ENCODE peak calls at places on chromosomes 6 and 20, in five cellular contexts. V is PC-3, T is GM23338, R is HCT116, B is GM23248. P is an unnamed sample. For H3K9me2, the result is how much of the 10 kb centered on the place peaks cover.

GRCh38 chr6:106360410-106360988 is at the start of gene CRYBG1:
- DNase-seq in V (peak), T (peak), R (peak), B (peak), P (peak)

GRCh38 chr6:142510217-142510616 is 208.4 kb downstream of the ADGRG6 start:
- DNase-seq in V (no peak), T (no peak), R (no peak), B (no peak), P (no peak)

GRCh38 chr20:44309763-44310663 is 989 bp downstream of the FITM2 start:
- DNase-seq in V (peak), T (peak), R (no peak), B (peak), P (peak)

GRCh38 chr20:19699132-19699971 is 58.7 kb upstream of the RIN2 start:
- DNase-seq in V (peak), T (no peak), R (peak), B (peak), P (no peak)

GRCh38 chr6:8905647-8906231 is 470.4 kb upstream of the SLC35B3 start:
- DNase-seq in V (no peak), T (no peak), R (no peak), B (no peak), P (no peak)

GRCh38 chr6:56693246-56693607 is 50.5 kb upstream of the DST start:
- DNase-seq in V (peak), T (no peak), R (no peak), B (peak), P (no peak)

GRCh38 chr6:75748743-75749538 is at the start of gene MYO6:
- DNase-seq in V (peak), T (peak), R (no peak), B (peak), P (peak)

GRCh38 chr6:84763397-84764331 is 734 bp downstream of the TBX18 start:
- DNase-seq in V (no peak), T (peak), R (peak), B (peak), P (no peak)

GRCh38 chr6:158468666-158469065 is 91.2 kb upstream of the TMEM181 start:
- DNase-seq in V (peak), T (peak), R (no peak), B (no peak), P (no peak)

GRCh38 chr6:140436023-140436811 is 1061.8 kb upstream of the CITED2 start:
- DNase-seq in V (no peak), T (peak), R (no peak), B (peak), P (no peak)

GRCh38 chr6:16374796-16375195 is 136.4 kb downstream of the GMPR start:
- DNase-seq in V (no peak), T (no peak), R (no peak), B (no peak), P (no peak)

GRCh38 chr20:50624351-50625016 is 66.9 kb downstream of the RIPOR3 start:
- DNase-seq in V (peak), T (no peak), R (no peak), B (no peak), P (peak)

GRCh38 chr6:125974214-125974866 is 12.0 kb upstream of the TRMT11 start:
- DNase-seq in V (peak), T (peak), R (peak), B (peak), P (peak)

GRCh38 chr6:134245041-134245440 is 72.9 kb downstream of the SGK1 start:
- DNase-seq in V (peak), T (no peak), R (no peak), B (peak), P (no peak)

GRCh38 chr6:111580826-111581505 is 24.7 kb downstream of the TRAF3IP2 start:
- DNase-seq in V (no peak), T (peak), R (no peak), B (peak), P (no peak)

GRCh38 chr6:77609106-77609505 is 43.7 kb upstream of the MEI4 start:
- DNase-seq in V (no peak), T (no peak), R (no peak), B (no peak), P (no peak)

GRCh38 chr20:43539975-43540672 is 18.7 kb upstream of the SGK2 start:
- DNase-seq in V (no peak), T (no peak), R (no peak), B (no peak), P (no peak)

GRCh38 chr20:61744691-61745396 is 320.8 kb downstream of the TAF4 start:
- DNase-seq in V (no peak), T (no peak), R (no peak), B (peak), P (no peak)

GRCh38 chr20:1499528-1500420 is 8.6 kb upstream of the SIRPB2 start:
- DNase-seq in V (peak), T (no peak), R (no peak), B (no peak), P (no peak)

GRCh38 chr6:41262401-41262800 is 24.1 kb downstream of the TREM1 start:
- DNase-seq in V (no peak), T (no peak), R (no peak), B (no peak), P (no peak)

GRCh38 chr20:10093087-10093591 is 58.4 kb downstream of the ANKEF1 start:
- DNase-seq in V (peak), T (no peak), R (no peak), B (peak), P (no peak)

GRCh38 chr6:33661118-33661838 is 40.2 kb downstream of the ITPR3 start:
- DNase-seq in V (no peak), T (no peak), R (no peak), B (no peak), P (no peak)

GRCh38 chr20:11076434-11076833 is 402.6 kb upstream of the JAG1 start:
- DNase-seq in V (no peak), T (no peak), R (no peak), B (no peak), P (no peak)

GRCh38 chr6:54879188-54879985 is 32.8 kb downstream of the FAM83B start:
- DNase-seq in V (no peak), T (no peak), R (no peak), B (no peak), P (no peak)

GRCh38 chr6:31186052-31186734 is 15.7 kb upstream of the POU5F1 start:
- DNase-seq in V (no peak), T (no peak), R (no peak), B (no peak), P (no peak)

GRCh38 chr6:25248100-25248499 is 31.1 kb upstream of the CARMIL1 start:
- DNase-seq in V (peak), T (no peak), R (no peak), B (peak), P (no peak)

GRCh38 chr6:26553739-26554668 is 15.8 kb downstream of the HMGN4 start:
- DNase-seq in V (peak), T (peak), R (peak), B (peak), P (peak)

GRCh38 chr6:13427346-13427745 is 60.1 kb downstream of the GFOD1 start:
- DNase-seq in V (no peak), T (no peak), R (no peak), B (no peak), P (no peak)

GRCh38 chr6:9250852-9251251 is 815.5 kb upstream of the SLC35B3 start:
- DNase-seq in V (peak), T (peak), R (peak), B (peak), P (peak)

GRCh38 chr20:22931653-22932052 is 103.5 kb upstream of the SSTR4 start:
- DNase-seq in V (no peak), T (no peak), R (no peak), B (no peak), P (no peak)

GRCh38 chr6:31353508-31353907 is 3.5 kb downstream of the HLA-B start:
- DNase-seq in V (no peak), T (no peak), R (no peak), B (no peak), P (no peak)

GRCh38 chr6:161949531-161949930 is 675.7 kb upstream of the AGPAT4 start:
- DNase-seq in V (no peak), T (no peak), R (no peak), B (peak), P (no peak)

GRCh38 chr6:75751443-75751842 is 2.4 kb downstream of the MYO6 start:
- DNase-seq in V (peak), T (no peak), R (no peak), B (peak), P (no peak)

GRCh38 chr6:107046316-107046715 is 18.3 kb downstream of the MTRES1 start:
- DNase-seq in V (no peak), T (no peak), R (no peak), B (no peak), P (no peak)

GRCh38 chr6:92888316-92888715 is 531.0 kb downstream of the EPHA7 start:
- DNase-seq in V (no peak), T (no peak), R (no peak), B (no peak), P (no peak)

GRCh38 chr20:53828673-53829085 is 235.0 kb upstream of the ZNF217 start:
- DNase-seq in V (peak), T (peak), R (peak), B (peak), P (peak)

GRCh38 chr6:286681-287499 is 5.4 kb upstream of the DUSP22 start:
- DNase-seq in V (no peak), T (no peak), R (no peak), B (no peak), P (peak)

GRCh38 chr20:4714818-4715217 is 6.9 kb upstream of the PRND start:
- DNase-seq in V (no peak), T (no peak), R (no peak), B (no peak), P (no peak)
- H3K9me2 ChIP-seq in V (under half), T (under half), R (under half), B (under half), P (under half)

DNA sequence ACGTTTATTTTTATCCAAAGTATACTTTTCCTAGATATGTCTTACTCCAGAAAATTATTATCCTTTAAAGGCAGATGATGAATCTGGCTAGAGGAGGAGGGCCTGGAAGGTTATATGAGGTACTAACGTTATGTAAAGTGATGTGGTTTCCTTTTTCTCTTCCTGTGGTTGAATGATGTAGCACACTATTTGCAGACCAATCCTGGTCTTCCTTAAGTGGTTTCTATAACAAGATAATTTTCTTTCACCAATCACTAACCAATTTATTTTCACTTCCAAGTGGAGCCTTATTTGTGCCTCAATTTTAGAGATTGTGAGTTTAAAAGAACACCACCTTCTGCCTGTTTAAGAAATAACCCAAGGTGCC is 154.6 kb upstream of the SOX4 start:
- DNase-seq in V (peak), T (no peak), R (no peak), B (peak), P (no peak)
- TF ChIP-seq EZH2phosphoT487 in V (no peak), T (no peak), R (no peak), B (no peak), P (no peak)

GRCh38 chr20:3172126-3172932 is 1.0 kb downstream of the LZTS3 start:
- DNase-seq in V (no peak), T (no peak), R (no peak), B (no peak), P (no peak)
- H3K9me2 ChIP-seq in V (under half), T (under half), R (under half), B (under half), P (under half)

GRCh38 chr20:6906871-6907270 is 139.4 kb downstream of the BMP2 start:
- DNase-seq in V (no peak), T (no peak), R (no peak), B (no peak), P (no peak)

GRCh38 chr20:6909608-6910007 is 142.1 kb downstream of the BMP2 start:
- DNase-seq in V (no peak), T (no peak), R (no peak), B (no peak), P (no peak)

GRCh38 chr20:6908673-6909072 is 141.2 kb downstream of the BMP2 start:
- DNase-seq in V (no peak), T (peak), R (no peak), B (no peak), P (no peak)
- TF ChIP-seq EZH2phosphoT487 in V (no peak), T (no peak), R (no peak), B (no peak), P (no peak)

GRCh38 chr6:168157272-168158007 is 78.4 kb upstream of the FRMD1 start:
- DNase-seq in V (peak), T (peak), R (no peak), B (peak), P (no peak)

GRCh38 chr6:168159503-168159902 is 80.5 kb upstream of the FRMD1 start:
- DNase-seq in V (no peak), T (no peak), R (no peak), B (no peak), P (no peak)

GRCh38 chr6:168160506-168161370 is 81.7 kb upstream of the FRMD1 start:
- DNase-seq in V (no peak), T (no peak), R (no peak), B (no peak), P (no peak)

GRCh38 chr6:168158280-168158979 is 79.4 kb upstream of the FRMD1 start:
- DNase-seq in V (no peak), T (no peak), R (no peak), B (peak), P (no peak)

DNA sequence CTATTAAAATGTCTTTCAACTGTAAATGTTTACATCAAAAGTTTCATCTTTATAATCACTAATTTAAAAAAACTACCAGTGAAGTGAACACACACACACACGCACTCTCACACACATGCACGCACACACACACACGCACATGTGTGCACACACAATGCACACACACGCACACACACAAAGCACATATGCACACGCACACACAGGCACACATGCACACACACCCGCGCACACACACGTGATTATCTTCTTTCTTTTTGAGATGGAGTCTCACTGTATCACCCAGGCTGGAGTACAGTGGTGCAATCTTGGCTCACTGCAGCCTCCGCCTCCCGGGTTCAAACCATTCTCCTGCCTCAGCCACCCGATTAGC is 80.0 kb upstream of the FRMD1 start:
- DNase-seq in V (no peak), T (no peak), R (no peak), B (no peak), P (no peak)
- H3K9me2 ChIP-seq in V (under half), T (under half), R (under half), B (under half), P (under half)

GRCh38 chr6:47042238-47042843 is at the start of gene ADGRF1:
- DNase-seq in V (peak), T (peak), R (no peak), B (no peak), P (no peak)
- TF ChIP-seq EZH2phosphoT487 in V (no peak), T (no peak), R (no peak), B (no peak), P (no peak)

GRCh38 chr20:57378107-57378506 is 13.1 kb upstream of the RBM38 start:
- DNase-seq in V (no peak), T (no peak), R (no peak), B (no peak), P (no peak)
- H3K9me2 ChIP-seq in V (under half), T (under half), R (under half), B (under half), P (under half)

DNA sequence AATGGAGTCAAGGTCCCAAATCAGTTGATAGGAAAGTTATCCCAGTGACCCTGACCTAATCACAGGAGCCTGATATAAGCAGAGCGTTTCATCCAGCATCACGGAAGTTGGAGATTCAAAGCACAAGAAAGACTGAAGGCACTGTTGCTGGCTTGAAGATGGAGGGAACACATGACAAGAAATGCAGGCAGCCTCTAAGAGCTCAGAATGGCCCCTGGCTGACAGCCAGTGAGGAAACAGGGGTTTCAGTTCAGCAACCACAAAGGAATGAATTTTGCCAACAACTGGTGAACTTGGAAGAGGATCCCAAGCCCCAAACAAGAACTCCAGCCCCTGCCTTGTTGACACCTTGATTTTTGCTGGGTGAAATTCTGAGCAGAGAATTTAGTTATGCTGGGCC is 778.5 kb downstream of the MAFB start:
- DNase-seq in V (no peak), T (no peak), R (no peak), B (no peak), P (no peak)
- TF ChIP-seq EZH2phosphoT487 in V (no peak), T (no peak), R (no peak), B (no peak), P (no peak)

GRCh38 chr6:144786825-144787224 is 501.7 kb downstream of the UTRN start:
- DNase-seq in V (no peak), T (no peak), R (no peak), B (no peak), P (no peak)
- H3K9me2 ChIP-seq in V (under half), T (under half), R (under half), B (under half), P (under half)